ENCODE peak calls at places on chromosomes 13 and 19, in five cellular contexts. I, L, V, A and E are unnamed samples. For H3K9me2, the result is how much of the 10 kb centered on the place peaks cover.

GRCh38 chr13:50993371-50993770 is 83.8 kb downstream of the RNASEH2B start:
- DNase-seq in I (no peak), V (peak), A (no peak), L (no peak), E (no peak)

GRCh38 chr13:107883561-107884175 is 331.7 kb downstream of the LIG4 start:
- DNase-seq in I (no peak), L (no peak), A (no peak), V (no peak), E (no peak)

GRCh38 chr13:109199280-109199679 is 569.9 kb downstream of the MYO16 start:
- DNase-seq in V (no peak), I (no peak), L (no peak), A (no peak), E (no peak)

GRCh38 chr13:77919351-77920294 is 992 bp upstream of the EDNRB start:
- DNase-seq in A (no peak), L (no peak), V (peak), I (peak), E (peak)

GRCh38 chr13:108182652-108183051 is 32.7 kb downstream of the LIG4 start:
- DNase-seq in V (no peak), A (no peak), I (no peak), L (no peak), E (no peak)

GRCh38 chr19:33498391-33499000 is 23.1 kb downstream of the PEPD start:
- DNase-seq in I (no peak), A (no peak), L (no peak), V (no peak), E (no peak)

GRCh38 chr13:24184855-24185254 is 24.3 kb downstream of the SPATA13 start:
- DNase-seq in I (no peak), V (no peak), L (no peak), A (no peak), E (no peak)

GRCh38 chr19:42143341-42144234 is 11.3 kb upstream of the POU2F2 start:
- DNase-seq in A (no peak), L (no peak), V (peak), I (no peak), E (peak)

GRCh38 chr13:27822258-27822872 is 30.1 kb downstream of the GSX1 start:
- DNase-seq in I (no peak), L (no peak), V (no peak), A (no peak), E (peak)

GRCh38 chr19:53865918-53866696 is 1.6 kb upstream of the MYADM start:
- DNase-seq in A (no peak), L (no peak), I (peak), V (peak), E (peak)

GRCh38 chr13:96052655-96053002 is 572 bp downstream of the UGGT2 start:
- DNase-seq in L (peak), A (no peak), V (peak), I (peak), E (peak)

GRCh38 chr19:38679839-38680238 is 32.4 kb downstream of the ACTN4 start:
- DNase-seq in I (no peak), V (peak), L (no peak), A (no peak), E (no peak)

GRCh38 chr19:38062959-38063786 is 156.2 kb downstream of the SIPA1L3 start:
- DNase-seq in A (no peak), V (no peak), I (peak), L (no peak), E (no peak)

GRCh38 chr13:112146073-112146360 is 79.1 kb downstream of the SOX1 start:
- DNase-seq in V (no peak), I (no peak), L (no peak), A (no peak), E (no peak)

GRCh38 chr13:112573710-112574109 is 14.2 kb downstream of the TUBGCP3 start:
- DNase-seq in A (no peak), L (no peak), I (no peak), V (no peak), E (no peak)

GRCh38 chr13:48873598-48873997 is 102.1 kb upstream of the FNDC3A start:
- DNase-seq in V (no peak), L (no peak), I (no peak), A (no peak), E (peak)

GRCh38 chr13:30091691-30092090 is 215.7 kb downstream of the KATNAL1 start:
- DNase-seq in L (no peak), V (no peak), I (no peak), A (no peak), E (no peak)

GRCh38 chr19:9165256-9165655 is 13.5 kb upstream of the OR7D2 start:
- DNase-seq in I (no peak), V (no peak), L (no peak), A (no peak), E (no peak)

GRCh38 chr19:6776999-6777398 is 4.5 kb downstream of the VAV1 start:
- DNase-seq in V (no peak), A (no peak), L (no peak), I (no peak), E (no peak)

GRCh38 chr19:50551713-50552187 is 16.5 kb downstream of the LRRC4B start:
- DNase-seq in A (no peak), L (no peak), I (peak), V (no peak), E (peak)

GRCh38 chr19:33785795-33786194 is 10.9 kb upstream of the KCTD15 start:
- DNase-seq in L (no peak), A (no peak), V (no peak), I (no peak), E (no peak)

GRCh38 chr13:99600318-99600717 is 99.0 kb downstream of the TM9SF2 start:
- DNase-seq in V (no peak), A (peak), I (peak), L (no peak), E (peak)
- TF ChIP-seq CTCF in V (peak), A (peak), I (no peak), L (peak), E (peak)

DNA sequence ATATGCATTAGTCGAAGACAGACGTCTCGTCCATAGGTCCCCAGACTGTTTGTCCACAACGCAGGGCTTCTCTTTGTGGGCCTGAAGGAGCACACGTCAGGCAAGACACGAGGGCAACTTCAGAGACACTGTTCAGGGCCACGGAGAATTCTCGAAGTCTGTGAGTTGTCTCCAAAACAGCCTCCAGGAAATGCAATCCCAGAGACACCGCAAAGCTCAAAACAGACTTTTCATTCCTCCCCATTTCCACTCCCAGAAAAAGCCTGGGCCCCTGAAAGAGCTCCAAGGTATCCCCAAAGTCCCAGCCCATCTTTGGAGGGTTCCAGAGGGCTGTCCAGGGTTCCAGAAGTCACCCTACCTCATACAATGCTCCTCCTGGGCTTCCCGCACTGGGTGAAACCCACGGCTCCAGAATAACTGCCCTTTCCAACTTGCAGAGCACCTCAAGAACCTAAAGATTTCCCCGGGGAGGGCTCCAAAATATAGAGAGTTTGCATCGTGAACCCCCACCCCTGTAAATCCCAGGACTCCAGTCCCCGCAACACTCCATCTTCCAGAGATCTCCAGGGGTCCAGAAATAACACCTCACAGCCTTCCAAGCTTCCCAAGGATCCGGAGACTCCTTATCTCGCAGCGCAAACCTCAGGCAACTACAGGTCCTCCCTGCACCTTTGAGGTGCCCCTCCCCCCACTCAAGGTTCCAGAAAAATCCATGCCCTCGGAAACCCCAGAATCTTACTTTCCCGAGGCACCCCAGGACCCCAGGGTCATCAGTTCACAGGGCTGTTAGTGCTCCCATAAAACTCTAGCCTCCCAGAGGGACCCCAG is 690 bp upstream of the FTL start:
- DNase-seq in A (no peak), L (no peak), I (no peak), V (peak), E (peak)
- H3K9me2 ChIP-seq in A (under half), L (under half), I (under half), V (under half), E (under half)

GRCh38 chr19:58227964-58228583 is 640 bp upstream of the ZNF544 start:
- DNase-seq in V (no peak), L (no peak), A (no peak), I (no peak), E (peak)

GRCh38 chr19:58228584-58229254 is at the start of gene ZNF544:
- DNase-seq in A (peak), V (peak), I (peak), L (peak), E (peak)

DNA sequence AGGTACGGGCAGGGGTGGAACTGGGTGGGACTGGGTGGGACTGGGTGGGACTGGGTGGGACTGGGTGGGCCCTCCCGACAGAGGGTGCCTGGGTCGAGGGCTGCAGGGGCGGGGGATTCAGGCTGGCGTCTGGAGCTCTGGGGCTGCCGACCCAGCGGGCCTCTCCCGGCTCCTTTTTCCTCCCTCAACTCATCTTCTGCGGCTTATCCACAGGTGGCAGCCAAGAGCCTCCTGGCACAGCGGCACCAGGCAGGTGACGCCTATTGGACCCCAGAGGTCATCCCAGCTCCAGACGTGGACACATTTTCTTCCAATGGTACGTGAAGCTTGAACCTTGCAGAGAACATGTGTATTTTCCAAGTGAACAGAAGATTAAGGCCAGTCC is 533 bp downstream of the ZNF544 start:
- DNase-seq in I (peak), A (peak), V (peak), L (no peak), E (peak)
- TF ChIP-seq CTCF in I (no peak), A (peak), V (peak), L (no peak), E (peak)

GRCh38 chr19:30307191-30307974 is 64.8 kb upstream of the ZNF536 start:
- DNase-seq in I (no peak), L (no peak), V (no peak), A (no peak), E (no peak)

GRCh38 chr19:30305346-30306060 is 66.7 kb upstream of the ZNF536 start:
- DNase-seq in A (no peak), L (no peak), I (peak), V (no peak), E (no peak)

GRCh38 chr19:30302076-30302475 is 70.1 kb upstream of the ZNF536 start:
- DNase-seq in A (no peak), L (no peak), V (no peak), I (no peak), E (no peak)

GRCh38 chr19:30303131-30303654 is 69.0 kb upstream of the ZNF536 start:
- DNase-seq in I (no peak), V (no peak), A (no peak), L (no peak), E (no peak)

DNA sequence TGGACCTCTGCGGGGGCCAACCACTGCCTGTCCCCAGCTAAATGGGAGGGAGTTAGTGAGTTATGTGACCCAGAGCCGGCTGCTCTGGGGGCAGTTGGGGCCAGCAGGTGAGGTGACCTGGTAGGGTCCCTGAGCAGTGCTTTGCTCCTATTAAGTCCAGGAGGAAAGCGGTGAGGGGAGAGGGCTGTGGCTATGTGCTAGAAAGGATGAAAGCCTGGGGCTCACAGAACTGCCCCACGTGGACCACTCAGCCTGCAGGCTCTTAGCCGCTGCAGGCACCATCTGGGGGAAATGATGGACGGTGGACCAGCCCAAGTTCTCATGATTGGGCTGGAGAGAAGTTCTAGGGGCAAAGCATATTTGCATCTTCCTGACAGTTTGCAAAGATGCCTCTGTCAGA is 67.6 kb upstream of the ZNF536 start:
- DNase-seq in A (no peak), L (no peak), I (no peak), V (no peak), E (no peak)
- H3K9me2 ChIP-seq in A (under half), L (under half), I (under half), V (under half), E (under half)

GRCh38 chr19:13997637-13997962 is 8.5 kb downstream of the RFX1 start:
- DNase-seq in V (peak), L (no peak), I (no peak), A (no peak), E (no peak)
- TF ChIP-seq CTCF in V (no peak), L (no peak), I (no peak), A (no peak), E (no peak)

DNA sequence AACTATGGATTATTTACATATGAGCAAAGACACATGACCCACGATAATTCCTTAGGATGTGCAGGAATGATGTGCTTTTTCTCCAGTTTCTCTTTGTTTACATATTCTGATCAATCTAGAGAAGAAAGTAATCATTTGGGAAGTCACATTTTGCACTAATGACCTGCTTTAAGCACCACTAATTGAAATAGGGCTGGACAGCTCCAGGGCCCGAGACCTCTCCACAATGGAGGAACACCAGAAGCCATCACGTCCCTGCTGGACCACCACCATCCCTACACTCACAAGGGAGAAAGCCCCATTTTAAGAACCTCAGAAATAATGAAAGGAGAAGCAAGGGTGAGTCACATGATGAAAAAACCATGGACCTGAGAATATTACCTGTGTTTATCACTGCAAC is 40.4 kb downstream of the SOHLH2 start:
- DNase-seq in L (no peak), V (no peak), A (no peak), I (no peak), E (no peak)
- H3K9me2 ChIP-seq in L (under half), V (under half), A (under half), I (under half), E (under half)

GRCh38 chr19:18322759-18323460 is at the start of gene LSM4:
- DNase-seq in I (peak), V (peak), A (peak), L (peak), E (peak)
- TF ChIP-seq CTCF in I (peak), V (peak), A (peak), L (peak), E (peak)

DNA sequence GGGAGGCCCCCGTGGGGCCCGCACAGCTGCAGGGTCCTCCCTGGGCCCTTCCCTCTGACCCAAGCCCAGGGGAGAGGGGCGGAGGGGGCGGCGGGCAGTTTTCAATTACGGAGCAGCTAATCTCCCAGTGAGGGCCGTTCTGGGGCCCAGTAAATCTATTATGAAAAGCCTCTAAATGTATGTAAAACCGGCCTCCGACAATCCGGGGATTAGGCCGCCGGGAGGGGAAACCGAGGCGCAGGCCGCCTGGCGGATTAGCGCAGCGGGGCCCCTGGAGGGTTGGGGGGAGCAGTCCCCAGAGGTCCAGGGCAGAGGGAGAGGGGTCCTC is 25.1 kb downstream of the EFNA2 start:
- DNase-seq in I (no peak), L (no peak), A (no peak), V (no peak), E (no peak)
- H3K9me2 ChIP-seq in I (under half), L (under half), A (under half), V (under half), E (under half)

GRCh38 chr19:44585371-44586141 is 27.8 kb upstream of the IGSF23 start:
- DNase-seq in A (no peak), L (no peak), V (no peak), I (no peak), E (no peak)
- TF ChIP-seq CTCF in A (peak), L (no peak), V (peak), I (peak), E (no peak)